ENCODE peak calls at places on chromosome 2, in eight cellular contexts. Q, L, O, T, E, V, C and Y are unnamed samples.

GRCh38 chr2:234290671-234291070 is 206.2 kb downstream of the ARL4C start:
- DNase-seq in Q (peak), L (peak), O (peak), T (no peak), E (no peak), V (peak), C (peak), Y (peak)

GRCh38 chr2:151775057-151775740 is 40.9 kb upstream of the NEB start:
- DNase-seq in Q (peak), L (no peak), O (no peak), T (no peak), E (no peak), V (no peak), C (peak), Y (no peak)

GRCh38 chr2:241207641-241208040 is 19.2 kb downstream of the ANO7 start:
- DNase-seq in Q (no peak), L (no peak), O (no peak), T (no peak), E (no peak), V (no peak), C (no peak), Y (no peak)

GRCh38 chr2:41313082-41313481 is 734.7 kb upstream of the PKDCC start:
- DNase-seq in Q (no peak), L (no peak), O (no peak), T (no peak), E (no peak), V (no peak), C (no peak), Y (no peak)

GRCh38 chr2:102206666-102207341 is 20.0 kb downstream of the IL1RL2 start:
- DNase-seq in Q (peak), L (peak), O (no peak), T (no peak), E (no peak), V (no peak), C (no peak), Y (no peak)

GRCh38 chr2:177535968-177536514 is 143.5 kb downstream of the AGPS start:
- DNase-seq in Q (no peak), L (no peak), O (no peak), T (no peak), E (no peak), V (no peak), C (no peak), Y (no peak)

GRCh38 chr2:6301426-6301825 is 564.3 kb downstream of the CMPK2 start:
- DNase-seq in Q (no peak), L (no peak), O (no peak), T (no peak), E (no peak), V (no peak), C (no peak), Y (no peak)

GRCh38 chr2:238509151-238509820 is 82.6 kb downstream of the ASB1 start:
- DNase-seq in Q (peak), L (no peak), O (no peak), T (no peak), E (no peak), V (peak), C (peak), Y (no peak)

GRCh38 chr2:101175991-101176390 is 24.8 kb upstream of the TBC1D8 start:
- DNase-seq in Q (peak), L (peak), O (no peak), T (no peak), E (no peak), V (peak), C (peak), Y (no peak)

GRCh38 chr2:176565641-176566323 is 296.5 kb downstream of the MTX2 start:
- DNase-seq in Q (no peak), L (no peak), O (peak), T (no peak), E (no peak), V (no peak), C (no peak), Y (no peak)

GRCh38 chr2:2623939-2624338 is 292.9 kb upstream of the MYT1L start:
- DNase-seq in Q (no peak), L (no peak), O (no peak), T (no peak), E (no peak), V (no peak), C (no peak), Y (no peak)

GRCh38 chr2:67581751-67582150 is 184.6 kb downstream of the ETAA1 start:
- DNase-seq in Q (no peak), L (no peak), O (no peak), T (no peak), E (no peak), V (no peak), C (no peak), Y (no peak)

GRCh38 chr2:21427606-21428005 is 303.8 kb downstream of the TDRD15 start:
- DNase-seq in Q (no peak), L (no peak), O (no peak), T (no peak), E (no peak), V (no peak), C (no peak), Y (no peak)

GRCh38 chr2:30273574-30273929 is 42.2 kb downstream of the LBH start:
- DNase-seq in Q (no peak), L (no peak), O (no peak), T (no peak), E (no peak), V (peak), C (no peak), Y (no peak)

GRCh38 chr2:30270166-30270565 is 38.8 kb downstream of the LBH start:
- DNase-seq in Q (no peak), L (no peak), O (no peak), T (no peak), E (no peak), V (no peak), C (no peak), Y (no peak)

GRCh38 chr2:30272761-30273573 is 41.6 kb downstream of the LBH start:
- DNase-seq in Q (peak), L (no peak), O (no peak), T (peak), E (no peak), V (peak), C (peak), Y (no peak)

GRCh38 chr2:30271300-30271699 is 40.0 kb downstream of the LBH start:
- DNase-seq in Q (no peak), L (no peak), O (no peak), T (no peak), E (no peak), V (no peak), C (no peak), Y (no peak)

DNA sequence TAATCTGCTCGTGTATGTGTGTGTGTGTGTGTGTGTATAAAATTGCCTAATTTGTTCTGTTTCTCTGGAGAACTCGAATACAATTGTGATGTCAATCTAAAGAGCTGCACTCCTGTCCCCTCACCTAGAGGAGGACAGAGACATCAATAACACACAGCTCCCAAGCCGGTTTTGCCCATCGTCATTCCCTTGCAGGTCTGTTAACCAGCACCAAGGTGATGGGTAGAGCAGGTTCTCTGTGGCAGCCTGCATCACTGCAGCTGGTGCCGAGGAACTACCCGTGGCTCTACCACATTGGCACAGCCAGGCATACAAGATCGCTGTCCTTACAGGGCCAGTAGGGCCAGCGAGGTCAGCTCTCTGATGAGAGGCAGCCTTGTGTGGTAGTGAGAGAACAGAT is 41.0 kb downstream of the LBH start:
- DNase-seq in Q (no peak), L (no peak), O (no peak), T (no peak), E (no peak), V (no peak), C (no peak), Y (no peak)
- TF ChIP-seq CTCF in Q (no peak), L (no peak), O (no peak), T (no peak), E (no peak), V (no peak), C (no peak), Y (no peak)

GRCh38 chr2:26067186-26067974 is 33.5 kb downstream of the RAB10 start:
- DNase-seq in Q (no peak), L (no peak), O (no peak), T (no peak), E (no peak), V (no peak), C (no peak), Y (no peak)

GRCh38 chr2:26067980-26068507 is 34.2 kb downstream of the RAB10 start:
- DNase-seq in Q (no peak), L (no peak), O (no peak), T (no peak), E (no peak), V (no peak), C (peak), Y (no peak)

GRCh38 chr2:26064846-26065245 is 31.0 kb downstream of the RAB10 start:
- DNase-seq in Q (no peak), L (no peak), O (no peak), T (no peak), E (no peak), V (no peak), C (no peak), Y (no peak)

GRCh38 chr2:26070684-26071189 is 36.9 kb downstream of the RAB10 start:
- DNase-seq in Q (no peak), L (no peak), O (no peak), T (no peak), E (no peak), V (no peak), C (no peak), Y (no peak)

GRCh38 chr2:26068602-26069298 is 34.9 kb downstream of the RAB10 start:
- DNase-seq in Q (peak), L (peak), O (no peak), T (peak), E (no peak), V (peak), C (peak), Y (peak)
- H3K4me3 ChIP-seq in Q (no peak), L (no peak), O (no peak), T (no peak), E (no peak), V (no peak), C (no peak), Y (peak)

GRCh38 chr2:1538663-1539062 is 125.4 kb downstream of the TPO start:
- DNase-seq in Q (peak), L (peak), O (no peak), T (peak), E (peak), V (peak), C (peak), Y (no peak)
- TF ChIP-seq CTCF in Q (peak), L (peak), O (no peak), T (peak), E (peak), V (peak), C (peak), Y (peak)

GRCh38 chr2:27954261-27954673 is 63.7 kb downstream of the BABAM2 start:
- DNase-seq in Q (peak), L (no peak), O (no peak), T (peak), E (no peak), V (no peak), C (peak), Y (no peak)
- H3K4me3 ChIP-seq in Q (no peak), L (no peak), O (no peak), T (no peak), E (no peak), V (no peak), C (no peak), Y (no peak)

GRCh38 chr2:235498556-235499305 is 4.9 kb downstream of the AGAP1 start:
- DNase-seq in Q (no peak), L (peak), O (no peak), T (no peak), E (no peak), V (no peak), C (no peak), Y (no peak)
- TF ChIP-seq CTCF in Q (no peak), L (peak), O (no peak), T (peak), E (no peak), V (no peak), C (no peak), Y (no peak)

DNA sequence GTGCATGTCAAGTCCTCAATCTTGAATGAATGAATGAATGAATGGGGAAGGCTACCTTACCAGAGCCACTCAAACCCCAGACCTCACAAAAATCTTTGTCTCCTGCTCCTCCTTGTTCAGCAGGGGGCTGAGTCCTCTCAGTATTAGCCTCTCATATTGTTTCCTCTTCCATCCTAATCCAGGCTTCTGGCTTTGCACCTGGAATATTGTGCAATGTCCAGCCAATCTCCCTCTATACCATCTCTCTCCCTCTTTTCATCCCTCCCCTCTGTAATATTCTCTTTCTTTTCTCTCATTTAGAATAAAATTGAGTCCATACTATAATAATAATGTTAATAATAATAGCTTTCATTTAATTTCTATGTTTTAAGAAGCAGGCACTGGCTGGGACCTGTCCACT is 34.3 kb downstream of the ARHGAP25 start:
- DNase-seq in Q (no peak), L (no peak), O (no peak), T (no peak), E (no peak), V (no peak), C (no peak), Y (no peak)
- H3K4me3 ChIP-seq in Q (no peak), L (no peak), O (no peak), T (no peak), E (no peak), V (no peak), C (no peak), Y (no peak)